ENCODE peak calls at places on chromosomes 12 and 14, in eight cellular contexts. I is brain microvascular endothelial cell, M is kidney, J is dorsolateral prefrontal cortex, A is body of pancreas, V is HepG2, H is fibroblast of lung, G is PC-9. D is an unnamed sample.

GRCh38 chr12:55874465-55874864 is 31.7 kb upstream of the MMP19 start:
- DNase-seq in G (no peak), M (no peak), V (no peak), I (no peak), H (no peak), J (no peak), A (peak; percentile 2), D (no peak)

GRCh38 chr14:65354715-65355114 is 57.8 kb upstream of the FUT8 start:
- DNase-seq in M (no peak), H (no peak), G (no peak), V (no peak), J (no peak), A (peak; percentile 25), I (no peak), D (no peak)

GRCh38 chr12:120413901-120414695 is 23.8 kb upstream of the COX6A1 start:
- DNase-seq in H (no peak), A (peak; percentile 83), G (no peak), V (no peak), J (peak; percentile 19), M (no peak), I (no peak), D (no peak)

GRCh38 chr12:81257952-81258551 is 180.2 kb downstream of the ACSS3 start:
- DNase-seq in J (no peak), A (no peak), I (peak; percentile 44), M (no peak), H (peak; percentile 72), V (peak; percentile 34), G (peak; percentile 40), D (no peak)

GRCh38 chr12:98419101-98419794 is 96.1 kb upstream of the TMPO start:
- DNase-seq in A (no peak), G (no peak), M (no peak), H (no peak), V (no peak), I (no peak), J (no peak), D (no peak)

GRCh38 chr14:53437858-53438257 is 284.7 kb upstream of the DDHD1 start:
- DNase-seq in A (no peak), G (no peak), J (no peak), I (no peak), H (no peak), V (peak; percentile 86), M (no peak), D (no peak)

GRCh38 chr14:50725761-50726160 is 57.7 kb upstream of the SAV1 start:
- DNase-seq in J (no peak), H (no peak), A (no peak), V (no peak), G (no peak), I (no peak), M (no peak), D (no peak)

GRCh38 chr12:124098887-124099286 is 125.9 kb downstream of the ZNF664 start:
- DNase-seq in V (no peak), J (peak; percentile 11), I (no peak), A (no peak), M (peak; percentile 53), H (no peak), G (no peak), D (no peak)

GRCh38 chr14:77270361-77271112 is 469 bp downstream of the NGB start:
- DNase-seq in M (no peak), V (no peak), I (no peak), G (no peak), J (no peak), H (no peak), A (no peak), D (no peak)

GRCh38 chr14:63664143-63664460 is 22.4 kb upstream of the WDR89 start:
- DNase-seq in M (no peak), V (peak; percentile 30), A (no peak), H (no peak), I (no peak), G (peak; percentile 88), J (no peak), D (no peak)

GRCh38 chr14:21668377-21668776 is 5.2 kb downstream of the OR4E1 start:
- DNase-seq in I (peak; percentile 76), A (no peak), V (peak; percentile 18), H (no peak), M (no peak), J (no peak), G (no peak), D (no peak)

GRCh38 chr12:81598205-81598604 is 160.9 kb downstream of the PPFIA2 start:
- DNase-seq in G (no peak), J (peak; percentile 28), A (no peak), H (no peak), V (no peak), I (no peak), M (no peak), D (no peak)

GRCh38 chr12:132545183-132545953 is 55.4 kb downstream of the FBRSL1 start:
- DNase-seq in V (no peak), M (no peak), I (no peak), A (peak; percentile 28), J (no peak), G (no peak), H (no peak), D (no peak)

GRCh38 chr12:1878695-1879094 is 39.8 kb downstream of the CACNA2D4 start:
- DNase-seq in V (no peak), A (no peak), I (no peak), J (no peak), H (no peak), G (no peak), M (no peak), D (no peak)

GRCh38 chr12:24625103-24625502 is 323.8 kb downstream of the BCAT1 start:
- DNase-seq in M (no peak), G (no peak), I (no peak), V (no peak), A (no peak), H (no peak), J (no peak), D (no peak)

GRCh38 chr14:93112891-93113677 is 2.6 kb downstream of the ITPK1 start:
- DNase-seq in H (peak; percentile 86), I (peak; percentile 82), J (peak; percentile 93), G (peak; percentile 67), V (peak; percentile 84), A (peak; percentile 87), M (no peak), D (peak; percentile 85)

GRCh38 chr12:53978477-53979356 is 4.0 kb upstream of the HOTAIR start:
- DNase-seq in G (no peak), I (no peak), H (no peak), V (peak; percentile 14), A (no peak), J (no peak), M (no peak), D (no peak)

GRCh38 chr12:116442304-116442703 is 116.9 kb upstream of the MAP1LC3B2 start:
- DNase-seq in A (no peak), M (no peak), H (no peak), V (no peak), G (no peak), I (no peak), J (no peak), D (no peak)

GRCh38 chr12:42981379-42981778 is 391.8 kb upstream of the PRICKLE1 start:
- DNase-seq in G (no peak), V (no peak), I (peak; percentile 66), J (no peak), A (no peak), H (peak; percentile 34), M (no peak), D (no peak)

DNA sequence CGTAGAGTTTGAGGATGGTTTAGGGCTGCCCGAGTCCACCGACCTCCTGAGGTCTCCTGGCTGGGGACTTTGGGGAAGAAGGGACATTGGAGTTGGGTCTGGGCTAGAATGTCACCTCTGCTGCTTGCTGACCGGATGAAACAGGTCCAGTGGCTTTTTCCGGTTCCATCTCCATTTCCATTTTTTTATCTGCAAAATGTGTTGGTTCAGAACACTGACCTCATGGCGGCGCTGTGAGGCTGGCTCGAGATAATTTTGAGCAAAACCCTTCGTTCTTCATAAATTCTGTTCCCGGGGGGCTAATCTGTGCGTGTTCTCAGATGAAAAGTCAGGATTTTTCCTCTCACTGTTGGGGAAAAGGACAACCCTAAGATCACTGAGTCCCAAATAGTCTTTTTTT is 11.7 kb upstream of the MYL2 start:
- DNase-seq in M (no peak), J (no peak), G (no peak), V (no peak), I (no peak), A (no peak), H (no peak), D (no peak)
- TF ChIP-seq CTCF in M (no peak), J (peak; percentile 30), G (peak; percentile 55), V (peak; percentile 39), I (peak; percentile 57), A (no peak), H (peak; percentile 21), D (no peak)

GRCh38 chr14:72450473-72451044 is 443.3 kb downstream of the DPF3 start:
- DNase-seq in J (no peak), V (no peak), G (no peak), H (no peak), I (no peak), A (no peak), M (no peak), D (no peak)
- H3K27ac ChIP-seq in J (no peak overlapping the region), V (no peak overlapping the region), G (no peak overlapping the region), H (no peak overlapping the region), I (no peak overlapping the region), A (no peak overlapping the region), M (no peak overlapping the region), D (no peak overlapping the region)

DNA sequence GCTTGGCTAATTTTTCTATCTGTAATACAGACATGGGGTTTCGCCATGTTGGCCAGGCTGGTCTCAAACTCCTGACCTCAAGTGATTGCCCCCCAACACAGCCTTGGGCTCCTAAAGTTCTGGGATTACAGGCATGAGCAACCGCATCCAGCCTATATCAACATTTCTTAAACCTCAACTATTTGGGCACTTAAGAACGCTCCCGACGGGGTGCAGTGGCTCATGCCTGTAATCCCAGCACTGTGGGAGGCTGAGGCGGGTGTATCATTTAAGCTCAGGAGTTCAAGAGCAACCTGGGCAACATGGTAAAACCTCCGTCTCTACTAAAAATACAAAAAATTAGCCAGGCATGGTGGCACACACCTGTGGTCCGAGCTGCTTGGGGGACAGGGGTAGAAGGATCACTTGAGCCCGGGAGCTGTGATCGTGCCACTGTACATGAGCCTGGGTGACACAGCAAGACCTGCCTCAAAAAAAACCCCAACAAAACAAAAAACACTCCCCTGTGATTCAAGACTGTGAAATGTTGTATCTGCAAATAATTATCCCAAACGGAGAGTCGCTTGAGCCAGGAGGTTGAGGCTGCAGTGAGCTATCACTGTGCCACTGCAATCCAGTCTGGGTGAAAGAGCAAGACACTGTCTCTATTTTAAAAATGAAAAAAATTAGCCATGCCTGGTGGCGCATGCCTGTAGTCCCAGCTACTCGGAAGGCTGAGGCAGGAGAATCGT is 21.5 kb downstream of the PPTC7 start:
- DNase-seq in J (no peak), M (no peak), G (no peak), H (no peak), A (no peak), I (no peak), V (no peak), D (no peak)
- TF ChIP-seq CTCF in J (no peak), M (no peak), G (no peak), H (no peak), A (no peak), I (no peak), V (no peak), D (no peak)

DNA sequence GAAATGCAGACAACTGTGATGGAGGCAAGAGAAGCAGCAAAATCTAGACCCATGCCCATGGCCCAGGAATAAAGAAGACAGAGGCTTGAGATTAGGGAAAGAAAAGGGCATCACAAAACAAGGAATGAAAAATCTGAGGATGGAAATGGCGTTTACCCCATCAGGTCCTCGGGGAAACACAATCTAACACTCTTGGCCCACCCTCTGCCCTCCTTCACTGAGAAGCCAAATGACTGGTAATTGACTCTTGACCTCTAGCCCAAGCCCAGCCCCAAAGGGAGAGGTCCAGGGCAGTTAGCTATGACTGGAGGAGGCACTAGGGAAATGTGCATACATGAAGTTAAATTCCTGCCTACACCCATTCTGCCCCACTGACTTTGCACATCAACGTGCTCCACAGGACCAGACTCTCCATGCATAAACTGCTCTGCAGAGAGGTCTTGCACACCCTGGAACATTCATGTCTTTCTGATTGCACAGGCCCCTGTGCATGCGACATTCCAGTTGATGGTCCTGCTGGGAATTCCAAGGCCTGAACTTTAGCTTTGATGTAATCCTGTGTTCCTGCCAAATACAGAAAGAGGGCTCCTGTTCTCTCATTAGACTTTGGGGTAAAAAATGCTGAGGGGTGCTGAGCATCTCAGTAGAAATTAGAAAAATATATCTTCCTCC is 5.7 kb downstream of the ZFHX2 start:
- DNase-seq in J (no peak), H (no peak), M (peak; percentile 43), G (no peak), I (no peak), A (no peak), V (peak; percentile 65), D (no peak)
- H3K27ac ChIP-seq in J (peak overlapping the region; percentile 71), H (no peak overlapping the region), M (peak overlapping the region; percentile 42), G (no peak overlapping the region), I (no peak overlapping the region), A (no peak overlapping the region), V (no peak overlapping the region), D (no peak overlapping the region)

D was measured in lower lobe of right lung.